ENCODE peak calls at places on chromosome 17, in seven cellular contexts. R is NCI-H1092 treated with DMSO at 0.1 percent for 48 hours, A is uterus, H is NCI-H345, O is neural progenitor cell, F is GM18507, E is NCI-H1694. W is an unnamed sample.

GRCh38 chr17:66602659-66603363 is 232.1 kb upstream of the CACNG5 start:
- DNase-seq in R (no peak), A (peak), H (no peak), O (no peak), F (no peak), E (no peak), W (no peak)

GRCh38 chr17:63550816-63551639 is 751 bp downstream of the DCAF7 start:
- DNase-seq in R (peak), A (no peak), H (no peak), O (peak), F (no peak), E (peak), W (peak)

GRCh38 chr17:43033947-43034622 is 9.1 kb downstream of the RND2 start:
- DNase-seq in R (no peak), A (no peak), H (no peak), O (peak), F (no peak), E (peak), W (peak)

GRCh38 chr17:66690166-66690565 is 144.8 kb upstream of the CACNG5 start:
- DNase-seq in R (no peak), A (no peak), H (no peak), O (no peak), F (no peak), E (no peak), W (no peak)

GRCh38 chr17:67801626-67802175 is 23.6 kb upstream of the BPTF start:
- DNase-seq in R (no peak), A (no peak), H (no peak), O (no peak), F (no peak), E (no peak), W (peak)

GRCh38 chr17:51103451-51103850 is 17.2 kb downstream of the SPAG9 start:
- DNase-seq in R (no peak), A (no peak), H (no peak), O (no peak), F (no peak), E (no peak), W (no peak)

GRCh38 chr17:17140590-17140980 is 65.5 kb downstream of the PLD6 start:
- DNase-seq in R (no peak), A (no peak), H (no peak), O (no peak), F (no peak), E (no peak), W (no peak)

GRCh38 chr17:64992325-64992802 is 64.2 kb downstream of the GNA13 start:
- DNase-seq in R (no peak), A (no peak), H (no peak), O (no peak), F (no peak), E (no peak), W (no peak)

GRCh38 chr17:18380471-18381157 is 3.0 kb downstream of the EVPLL start:
- DNase-seq in R (no peak), A (no peak), H (no peak), O (no peak), F (no peak), E (no peak), W (no peak)

GRCh38 chr17:40058151-40058784 is 4.1 kb upstream of the MED24 start:
- DNase-seq in R (no peak), A (no peak), H (no peak), O (no peak), F (no peak), E (peak), W (peak)

GRCh38 chr17:61904094-61904710 is 23.6 kb downstream of the INTS2 start:
- DNase-seq in R (no peak), A (no peak), H (no peak), O (no peak), F (peak), E (no peak), W (no peak)

GRCh38 chr17:68533887-68534700 is 21.9 kb downstream of the PRKAR1A start:
- DNase-seq in R (no peak), A (no peak), H (no peak), O (no peak), F (no peak), E (peak), W (peak)

GRCh38 chr17:50832267-50833227 is 2.8 kb upstream of the WFIKKN2 start:
- DNase-seq in R (no peak), A (no peak), H (no peak), O (no peak), F (no peak), E (no peak), W (no peak)

GRCh38 chr17:50779747-50780363 is 12.5 kb upstream of the ANKRD40CL start:
- DNase-seq in R (no peak), A (no peak), H (no peak), O (no peak), F (no peak), E (no peak), W (no peak)

GRCh38 chr17:8631554-8631877 is 991 bp upstream of the MYH10 start:
- DNase-seq in R (peak), A (no peak), H (no peak), O (no peak), F (no peak), E (no peak), W (peak)

GRCh38 chr17:67493811-67494210 is 116.7 kb downstream of the PITPNC1 start:
- DNase-seq in R (no peak), A (no peak), H (no peak), O (no peak), F (no peak), E (no peak), W (no peak)

GRCh38 chr17:60160829-60161501 is 11.2 kb downstream of the CA4 start:
- DNase-seq in R (no peak), A (no peak), H (no peak), O (no peak), F (no peak), E (no peak), W (no peak)

GRCh38 chr17:76151896-76152454 is 10.9 kb upstream of the FOXJ1 start:
- DNase-seq in R (no peak), A (no peak), H (no peak), O (no peak), F (no peak), E (no peak), W (no peak)

GRCh38 chr17:27824176-27824575 is 23.8 kb upstream of the NOS2 start:
- DNase-seq in R (no peak), A (no peak), H (no peak), O (no peak), F (no peak), E (no peak), W (no peak)

GRCh38 chr17:35896011-35896587 is 15.9 kb upstream of the CCL5 start:
- DNase-seq in R (no peak), A (no peak), H (no peak), O (no peak), F (no peak), E (no peak), W (no peak)

GRCh38 chr17:22492331-22492730 is 800.0 kb downstream of the KCNJ18 start:
- DNase-seq in R (no peak), A (no peak), H (no peak), O (no peak), F (no peak), E (no peak), W (no peak)

GRCh38 chr17:63023049-63023448 is 57.0 kb downstream of the TANC2 start:
- DNase-seq in R (no peak), A (no peak), H (no peak), O (no peak), F (no peak), E (no peak), W (no peak)

W was measured in NCI-H2171 treated with DMSO at 0.1 percent for 48 hours.